ENCODE peak calls at places on chromosome 11, in five cellular contexts. One of them, this sample, is unnamed.

GRCh38 chr11:64007629-64008282 is 21.5 kb downstream of the OTUB1 start:
- DNase-seq in HepG2: peak
- DNase-seq in GM12878: no peak
- DNase-seq in HCT116: peak
- DNase-seq in SK-N-SH: peak
- DNase-seq in this sample: peak

GRCh38 chr11:123740787-123741158 is 687 bp downstream of the ZNF202 start:
- DNase-seq in HepG2: no peak
- DNase-seq in GM12878: no peak
- DNase-seq in HCT116: no peak
- DNase-seq in SK-N-SH: no peak
- DNase-seq in this sample: peak

GRCh38 chr11:13859986-13860385 is 102.5 kb upstream of the SPON1 start:
- DNase-seq in HepG2: no peak
- DNase-seq in GM12878: no peak
- DNase-seq in HCT116: no peak
- DNase-seq in SK-N-SH: no peak
- DNase-seq in this sample: no peak

GRCh38 chr11:34501500-34501899 is 12.1 kb downstream of the ELF5 start:
- DNase-seq in HepG2: peak
- DNase-seq in GM12878: no peak
- DNase-seq in HCT116: no peak
- DNase-seq in SK-N-SH: no peak
- DNase-seq in this sample: no peak

GRCh38 chr11:78230161-78230877 is 41.6 kb downstream of the USP35 start:
- DNase-seq in HepG2: no peak
- DNase-seq in GM12878: no peak
- DNase-seq in HCT116: no peak
- DNase-seq in SK-N-SH: peak
- DNase-seq in this sample: peak

GRCh38 chr11:126150256-126150655 is 61.2 kb downstream of the RPUSD4 start:
- DNase-seq in HepG2: no peak
- DNase-seq in GM12878: no peak
- DNase-seq in HCT116: no peak
- DNase-seq in SK-N-SH: no peak
- DNase-seq in this sample: no peak

GRCh38 chr11:20041499-20041898 is 118.8 kb downstream of the DBX1 start:
- DNase-seq in HepG2: no peak
- DNase-seq in GM12878: no peak
- DNase-seq in HCT116: no peak
- DNase-seq in SK-N-SH: no peak
- DNase-seq in this sample: no peak

GRCh38 chr11:32311351-32312077 is 123.8 kb downstream of the WT1 start:
- DNase-seq in HepG2: no peak
- DNase-seq in GM12878: no peak
- DNase-seq in HCT116: no peak
- DNase-seq in SK-N-SH: no peak
- DNase-seq in this sample: no peak

GRCh38 chr11:24406389-24406788 is 90.5 kb upstream of the LUZP2 start:
- DNase-seq in HepG2: no peak
- DNase-seq in GM12878: no peak
- DNase-seq in HCT116: no peak
- DNase-seq in SK-N-SH: no peak
- DNase-seq in this sample: no peak

GRCh38 chr11:11931461-11932055 is 76.9 kb downstream of the DKK3 start:
- DNase-seq in HepG2: peak
- DNase-seq in GM12878: no peak
- DNase-seq in HCT116: peak
- DNase-seq in SK-N-SH: peak
- DNase-seq in this sample: peak

GRCh38 chr11:112345708-112346107 is 85.0 kb upstream of the PLET1 start:
- DNase-seq in HepG2: no peak
- DNase-seq in GM12878: no peak
- DNase-seq in HCT116: no peak
- DNase-seq in SK-N-SH: peak
- DNase-seq in this sample: peak

GRCh38 chr11:75150079-75150478 is 828 bp upstream of the SLCO2B1 start:
- DNase-seq in HepG2: no peak
- DNase-seq in GM12878: no peak
- DNase-seq in HCT116: no peak
- DNase-seq in SK-N-SH: no peak
- DNase-seq in this sample: no peak

GRCh38 chr11:30917859-30918478 is 331.8 kb upstream of the MPPED2 start:
- DNase-seq in HepG2: peak
- DNase-seq in GM12878: no peak
- DNase-seq in HCT116: peak
- DNase-seq in SK-N-SH: peak
- DNase-seq in this sample: peak

GRCh38 chr11:35798423-35798822 is 135.8 kb downstream of the TRIM44 start:
- DNase-seq in HepG2: no peak
- DNase-seq in GM12878: no peak
- DNase-seq in HCT116: no peak
- DNase-seq in SK-N-SH: no peak
- DNase-seq in this sample: no peak

GRCh38 chr11:82680252-82680651 is 53.4 kb downstream of the FAM181B start:
- DNase-seq in HepG2: no peak
- DNase-seq in GM12878: no peak
- DNase-seq in HCT116: no peak
- DNase-seq in SK-N-SH: no peak
- DNase-seq in this sample: no peak

DNA sequence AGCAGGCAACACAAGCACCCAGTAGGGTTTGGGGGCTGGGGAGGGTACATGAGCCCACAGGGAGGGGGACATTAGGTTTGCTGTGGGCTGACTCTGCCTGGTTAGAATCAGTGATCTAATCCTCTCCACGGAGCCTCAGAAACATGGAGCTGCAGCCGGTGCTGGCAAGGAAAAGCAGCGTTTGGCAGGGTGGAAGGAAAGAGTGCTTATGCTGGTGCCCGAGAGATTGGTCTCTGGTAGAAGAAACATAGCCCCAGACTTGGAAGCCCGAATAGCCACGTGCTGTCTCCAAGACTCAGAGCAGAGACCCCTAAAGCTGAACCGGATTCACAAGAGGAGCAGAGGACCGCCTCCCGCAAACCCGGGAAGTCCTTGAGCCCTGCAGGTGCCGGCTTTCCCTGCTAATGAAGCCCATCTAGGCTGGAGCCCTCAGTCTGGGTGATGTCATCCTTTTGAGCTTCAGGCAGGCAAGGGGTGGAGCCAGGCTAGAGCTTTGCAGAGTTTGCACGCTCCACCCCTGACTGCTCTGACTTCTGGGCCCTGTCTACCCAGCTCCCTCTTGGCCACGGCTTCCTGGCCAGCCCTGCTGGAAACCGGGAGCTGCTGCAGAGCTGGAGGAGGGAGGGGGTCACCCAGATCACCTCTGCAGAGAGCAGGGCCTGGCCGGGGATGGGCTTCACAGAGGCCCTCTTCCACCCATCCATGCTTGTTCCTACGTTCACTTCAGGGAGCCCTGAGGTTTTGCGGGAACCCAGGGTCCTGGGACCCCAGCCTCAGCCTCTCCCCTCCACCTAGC is 35.0 kb upstream of the JAM3 start:
- DNase-seq in HepG2: peak
- DNase-seq in GM12878: no peak
- DNase-seq in HCT116: peak
- DNase-seq in SK-N-SH: peak
- DNase-seq in this sample: peak
- TF ChIP-seq JUND in HepG2: no peak
- TF ChIP-seq JUND in GM12878: no peak
- TF ChIP-seq JUND in HCT116: no peak
- TF ChIP-seq JUND in SK-N-SH: no peak
- TF ChIP-seq JUND in this sample: peak

DNA sequence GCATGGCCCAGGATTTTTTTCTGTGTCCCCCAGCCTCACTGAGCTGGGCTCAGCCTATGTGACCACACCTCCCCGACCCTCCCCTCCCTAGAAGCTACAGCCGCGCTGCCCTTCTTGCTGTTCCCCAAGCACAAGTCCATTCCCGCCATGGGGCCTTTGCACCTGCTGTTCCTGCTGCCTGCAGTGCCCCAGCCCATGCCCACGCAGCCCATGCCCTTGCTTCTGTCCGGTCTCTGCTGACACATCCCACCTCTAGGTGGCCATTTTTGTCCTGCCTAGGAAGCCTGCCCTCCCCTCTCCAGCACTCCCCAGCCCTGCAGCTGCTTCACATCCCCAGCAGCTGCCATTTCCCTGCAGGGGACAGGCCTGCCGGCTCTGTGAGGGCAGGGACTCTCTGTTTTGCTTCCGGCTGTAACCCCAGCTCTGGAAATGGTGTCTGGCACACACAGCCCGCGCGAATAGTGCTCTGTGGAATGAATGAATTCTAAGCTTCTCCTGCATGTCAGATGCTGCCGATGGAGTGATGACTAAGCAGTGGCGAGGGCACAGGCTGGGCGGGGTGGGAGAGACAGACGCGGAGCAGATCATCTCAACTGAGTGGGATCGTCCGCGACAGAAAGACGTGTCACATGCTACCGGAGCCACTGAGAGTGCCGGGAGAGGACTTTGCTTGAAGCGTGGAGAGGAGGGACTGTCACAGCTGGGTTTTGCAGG is 334.3 kb downstream of the CTTN start:
- DNase-seq in HepG2: no peak
- DNase-seq in GM12878: no peak
- DNase-seq in HCT116: peak
- DNase-seq in SK-N-SH: no peak
- DNase-seq in this sample: no peak
- TF ChIP-seq ZBTB33 in HepG2: no peak
- TF ChIP-seq ZBTB33 in GM12878: no peak
- TF ChIP-seq ZBTB33 in HCT116: no peak
- TF ChIP-seq ZBTB33 in SK-N-SH: no peak
- TF ChIP-seq ZBTB33 in this sample: no peak

DNA sequence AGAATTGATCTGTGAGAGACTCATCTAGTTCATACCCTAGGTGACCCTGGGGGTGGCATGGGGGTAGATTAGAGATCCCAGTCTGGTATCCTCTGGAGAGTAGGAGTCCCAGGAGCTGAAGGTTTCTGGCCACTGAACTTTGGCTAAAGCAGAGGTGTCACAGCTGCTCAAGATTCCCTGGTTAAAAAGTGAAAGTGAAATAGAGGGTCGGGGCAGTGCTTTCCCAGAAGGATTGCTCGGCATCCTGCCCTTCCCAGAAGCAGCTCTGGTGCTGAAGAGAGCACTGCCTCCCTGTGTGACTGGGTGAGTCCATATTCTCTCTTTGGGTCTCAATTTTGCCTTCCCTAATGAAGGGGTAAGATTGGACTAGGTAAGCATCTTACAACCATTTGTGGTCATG is 651 bp downstream of the IL18BP start:
- DNase-seq in HepG2: no peak
- DNase-seq in GM12878: no peak
- DNase-seq in HCT116: no peak
- DNase-seq in SK-N-SH: no peak
- DNase-seq in this sample: no peak
- TF ChIP-seq JUND in HepG2: no peak
- TF ChIP-seq JUND in GM12878: no peak
- TF ChIP-seq JUND in HCT116: no peak
- TF ChIP-seq JUND in SK-N-SH: no peak
- TF ChIP-seq JUND in this sample: no peak

GRCh38 chr11:73085189-73085875 is 56.8 kb downstream of the FCHSD2 start:
- DNase-seq in HepG2: peak
- DNase-seq in GM12878: no peak
- DNase-seq in HCT116: no peak
- DNase-seq in SK-N-SH: no peak
- DNase-seq in this sample: no peak

GRCh38 chr11:73087730-73088129 is 54.4 kb downstream of the FCHSD2 start:
- DNase-seq in HepG2: no peak
- DNase-seq in GM12878: peak
- DNase-seq in HCT116: no peak
- DNase-seq in SK-N-SH: no peak
- DNase-seq in this sample: no peak
- TF ChIP-seq ZBTB33 in HepG2: no peak
- TF ChIP-seq ZBTB33 in GM12878: no peak
- TF ChIP-seq ZBTB33 in HCT116: no peak
- TF ChIP-seq ZBTB33 in SK-N-SH: no peak
- TF ChIP-seq ZBTB33 in this sample: no peak

GRCh38 chr11:629237-629583 is 2.2 kb upstream of the SCT start:
- DNase-seq in HepG2: no peak
- DNase-seq in GM12878: no peak
- DNase-seq in HCT116: no peak
- DNase-seq in SK-N-SH: no peak
- DNase-seq in this sample: no peak

GRCh38 chr11:626475-627272 is at the start of gene SCT:
- DNase-seq in HepG2: no peak
- DNase-seq in GM12878: no peak
- DNase-seq in HCT116: no peak
- DNase-seq in SK-N-SH: no peak
- DNase-seq in this sample: no peak

GRCh38 chr11:625636-626319 is 1.0 kb upstream of the CDHR5 start:
- DNase-seq in HepG2: no peak
- DNase-seq in GM12878: no peak
- DNase-seq in HCT116: no peak
- DNase-seq in SK-N-SH: no peak
- DNase-seq in this sample: no peak

GRCh38 chr11:628056-628455 is 1.1 kb upstream of the SCT start:
- DNase-seq in HepG2: no peak
- DNase-seq in GM12878: no peak
- DNase-seq in HCT116: no peak
- DNase-seq in SK-N-SH: no peak
- DNase-seq in this sample: no peak

GRCh38 chr11:627273-627585 is 248 bp upstream of the SCT start:
- DNase-seq in HepG2: no peak
- DNase-seq in GM12878: no peak
- DNase-seq in HCT116: no peak
- DNase-seq in SK-N-SH: no peak
- DNase-seq in this sample: no peak
- TF ChIP-seq JUND in HepG2: no peak
- TF ChIP-seq JUND in GM12878: no peak
- TF ChIP-seq JUND in HCT116: no peak
- TF ChIP-seq JUND in SK-N-SH: no peak
- TF ChIP-seq JUND in this sample: no peak

DNA sequence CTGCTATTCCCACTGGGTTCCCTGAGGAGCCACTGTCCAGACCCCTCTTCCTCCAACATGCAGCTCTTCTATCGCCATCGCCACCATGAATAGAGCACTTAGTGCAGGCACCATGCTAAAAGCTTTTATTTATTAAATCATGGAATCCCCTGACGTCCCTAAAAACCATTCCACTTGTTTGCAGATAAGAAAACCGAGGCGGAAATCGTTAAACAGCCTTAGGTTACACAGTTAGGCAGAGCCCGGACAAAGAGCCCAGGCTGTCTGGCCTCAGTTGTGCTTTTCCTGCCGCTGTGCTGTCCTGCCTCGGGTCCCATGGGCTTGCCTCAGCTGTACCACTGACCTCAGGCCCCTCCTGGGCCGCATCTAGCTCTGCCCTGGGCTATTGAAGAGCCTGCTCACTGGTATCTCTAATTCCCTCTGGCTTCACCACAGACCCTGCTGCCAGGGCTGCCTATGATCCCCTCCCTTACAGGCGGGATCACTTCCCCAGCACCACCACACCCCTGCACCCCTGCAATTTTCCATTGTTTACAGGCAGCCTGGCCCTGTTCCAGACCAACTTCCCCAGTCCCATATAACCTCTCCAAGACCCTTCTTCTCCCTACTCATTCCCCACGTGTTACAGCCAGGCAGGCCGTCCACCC is 13.0 kb upstream of the TUB start:
- DNase-seq in HepG2: no peak
- DNase-seq in GM12878: no peak
- DNase-seq in HCT116: no peak
- DNase-seq in SK-N-SH: peak
- DNase-seq in this sample: no peak
- TF ChIP-seq ZBTB33 in HepG2: no peak
- TF ChIP-seq ZBTB33 in GM12878: no peak
- TF ChIP-seq ZBTB33 in HCT116: no peak
- TF ChIP-seq ZBTB33 in SK-N-SH: no peak
- TF ChIP-seq ZBTB33 in this sample: no peak

GRCh38 chr11:131423715-131424114 is 53.3 kb downstream of the NTM start:
- DNase-seq in HepG2: no peak
- DNase-seq in GM12878: no peak
- DNase-seq in HCT116: no peak
- DNase-seq in SK-N-SH: no peak
- DNase-seq in this sample: no peak
- TF ChIP-seq JUND in HepG2: no peak
- TF ChIP-seq JUND in GM12878: no peak
- TF ChIP-seq JUND in HCT116: no peak
- TF ChIP-seq JUND in SK-N-SH: no peak
- TF ChIP-seq JUND in this sample: no peak

This sample was measured in K562.